ENCODE peak calls at places on chromosomes 16 and 17, in ten cellular contexts. One of them, this sample, is unnamed.

GRCh38 chr17:80198144-80198661 is 21.9 kb downstream of the SGSH start:
- DNase-seq in fibroblast of lung: peak
- DNase-seq in ascending aorta: no peak
- DNase-seq in psoas muscle: no peak
- DNase-seq in neural progenitor cell: no peak
- DNase-seq in ovary: no peak
- DNase-seq in K562: no peak
- DNase-seq in mucosa of descending colon: no peak
- DNase-seq in testis: no peak
- DNase-seq in A549: no peak
- DNase-seq in this sample: no peak

GRCh38 chr16:85366031-85366763 is 246.9 kb upstream of the GSE1 start:
- DNase-seq in fibroblast of lung: peak
- DNase-seq in ascending aorta: no peak
- DNase-seq in psoas muscle: no peak
- DNase-seq in neural progenitor cell: peak
- DNase-seq in ovary: no peak
- DNase-seq in K562: no peak
- DNase-seq in mucosa of descending colon: no peak
- DNase-seq in testis: no peak
- DNase-seq in A549: no peak
- DNase-seq in this sample: no peak

GRCh38 chr16:57837305-57838125 is 35.2 kb upstream of the KIFC3 start:
- DNase-seq in fibroblast of lung: no peak
- DNase-seq in ascending aorta: no peak
- DNase-seq in psoas muscle: no peak
- DNase-seq in neural progenitor cell: no peak
- DNase-seq in ovary: no peak
- DNase-seq in K562: no peak
- DNase-seq in mucosa of descending colon: no peak
- DNase-seq in testis: no peak
- DNase-seq in A549: no peak
- DNase-seq in this sample: no peak

GRCh38 chr17:81720267-81721071 is 8.4 kb downstream of the SLC25A10 start:
- DNase-seq in fibroblast of lung: no peak
- DNase-seq in ascending aorta: no peak
- DNase-seq in psoas muscle: no peak
- DNase-seq in neural progenitor cell: no peak
- DNase-seq in ovary: peak
- DNase-seq in K562: no peak
- DNase-seq in mucosa of descending colon: peak
- DNase-seq in testis: no peak
- DNase-seq in A549: no peak
- DNase-seq in this sample: no peak

GRCh38 chr16:19114359-19115147 is 789 bp downstream of the ITPRIPL2 start:
- DNase-seq in fibroblast of lung: peak
- DNase-seq in ascending aorta: peak
- DNase-seq in psoas muscle: peak
- DNase-seq in neural progenitor cell: peak
- DNase-seq in ovary: peak
- DNase-seq in K562: peak
- DNase-seq in mucosa of descending colon: peak
- DNase-seq in testis: peak
- DNase-seq in A549: peak
- DNase-seq in this sample: peak

GRCh38 chr17:73856585-73856984 is 212.3 kb upstream of the SDK2 start:
- DNase-seq in fibroblast of lung: no peak
- DNase-seq in ascending aorta: no peak
- DNase-seq in psoas muscle: no peak
- DNase-seq in neural progenitor cell: no peak
- DNase-seq in ovary: no peak
- DNase-seq in K562: no peak
- DNase-seq in mucosa of descending colon: no peak
- DNase-seq in testis: no peak
- DNase-seq in A549: no peak
- DNase-seq in this sample: no peak

GRCh38 chr16:28572659-28573510 is 19.2 kb downstream of the SGF29 start:
- DNase-seq in fibroblast of lung: peak
- DNase-seq in ascending aorta: no peak
- DNase-seq in psoas muscle: no peak
- DNase-seq in neural progenitor cell: peak
- DNase-seq in ovary: peak
- DNase-seq in K562: no peak
- DNase-seq in mucosa of descending colon: no peak
- DNase-seq in testis: peak
- DNase-seq in A549: no peak
- DNase-seq in this sample: no peak

GRCh38 chr16:68084504-68085258 is 489 bp upstream of the NFATC3 start:
- DNase-seq in fibroblast of lung: peak
- DNase-seq in ascending aorta: peak
- DNase-seq in psoas muscle: peak
- DNase-seq in neural progenitor cell: peak
- DNase-seq in ovary: peak
- DNase-seq in K562: peak
- DNase-seq in mucosa of descending colon: peak
- DNase-seq in testis: peak
- DNase-seq in A549: peak
- DNase-seq in this sample: peak

GRCh38 chr17:40443988-40444899 is 994 bp downstream of the IGFBP4 start:
- DNase-seq in fibroblast of lung: peak
- DNase-seq in ascending aorta: no peak
- DNase-seq in psoas muscle: no peak
- DNase-seq in neural progenitor cell: no peak
- DNase-seq in ovary: peak
- DNase-seq in K562: no peak
- DNase-seq in mucosa of descending colon: no peak
- DNase-seq in testis: no peak
- DNase-seq in A549: no peak
- DNase-seq in this sample: no peak

GRCh38 chr16:8720080-8720966 is 45.9 kb downstream of the ABAT start:
- DNase-seq in fibroblast of lung: no peak
- DNase-seq in ascending aorta: no peak
- DNase-seq in psoas muscle: no peak
- DNase-seq in neural progenitor cell: peak
- DNase-seq in ovary: no peak
- DNase-seq in K562: no peak
- DNase-seq in mucosa of descending colon: no peak
- DNase-seq in testis: peak
- DNase-seq in A549: no peak
- DNase-seq in this sample: no peak

GRCh38 chr16:50309527-50310307 is 43.4 kb downstream of the ADCY7 start:
- DNase-seq in fibroblast of lung: no peak
- DNase-seq in ascending aorta: no peak
- DNase-seq in psoas muscle: peak
- DNase-seq in neural progenitor cell: no peak
- DNase-seq in ovary: peak
- DNase-seq in K562: no peak
- DNase-seq in mucosa of descending colon: no peak
- DNase-seq in testis: peak
- DNase-seq in A549: no peak
- DNase-seq in this sample: peak

GRCh38 chr16:48963306-48963705 is 318.3 kb downstream of the CBLN1 start:
- DNase-seq in fibroblast of lung: peak
- DNase-seq in ascending aorta: no peak
- DNase-seq in psoas muscle: no peak
- DNase-seq in neural progenitor cell: no peak
- DNase-seq in ovary: no peak
- DNase-seq in K562: no peak
- DNase-seq in mucosa of descending colon: no peak
- DNase-seq in testis: no peak
- DNase-seq in A549: no peak
- DNase-seq in this sample: no peak

GRCh38 chr17:79005063-79005861 is 4.3 kb downstream of the CANT1 start:
- DNase-seq in fibroblast of lung: no peak
- DNase-seq in ascending aorta: no peak
- DNase-seq in psoas muscle: no peak
- DNase-seq in neural progenitor cell: no peak
- DNase-seq in ovary: peak
- DNase-seq in K562: no peak
- DNase-seq in mucosa of descending colon: peak
- DNase-seq in testis: peak
- DNase-seq in A549: no peak
- DNase-seq in this sample: no peak

GRCh38 chr16:66926171-66926570 is 836 bp upstream of the RRAD start:
- DNase-seq in fibroblast of lung: no peak
- DNase-seq in ascending aorta: peak
- DNase-seq in psoas muscle: peak
- DNase-seq in neural progenitor cell: no peak
- DNase-seq in ovary: no peak
- DNase-seq in K562: no peak
- DNase-seq in mucosa of descending colon: no peak
- DNase-seq in testis: peak
- DNase-seq in A549: no peak
- DNase-seq in this sample: peak

GRCh38 chr16:66925322-66925840 is at the start of gene RRAD:
- DNase-seq in fibroblast of lung: peak
- DNase-seq in ascending aorta: peak
- DNase-seq in psoas muscle: peak
- DNase-seq in neural progenitor cell: peak
- DNase-seq in ovary: peak
- DNase-seq in K562: peak
- DNase-seq in mucosa of descending colon: no peak
- DNase-seq in testis: peak
- DNase-seq in A549: no peak
- DNase-seq in this sample: peak

GRCh38 chr16:66923247-66923851 is 2.0 kb downstream of the RRAD start:
- DNase-seq in fibroblast of lung: no peak
- DNase-seq in ascending aorta: peak
- DNase-seq in psoas muscle: peak
- DNase-seq in neural progenitor cell: no peak
- DNase-seq in ovary: peak
- DNase-seq in K562: no peak
- DNase-seq in mucosa of descending colon: no peak
- DNase-seq in testis: peak
- DNase-seq in A549: no peak
- DNase-seq in this sample: peak

GRCh38 chr16:66923866-66924265 is 1.5 kb downstream of the RRAD start:
- DNase-seq in fibroblast of lung: no peak
- DNase-seq in ascending aorta: no peak
- DNase-seq in psoas muscle: no peak
- DNase-seq in neural progenitor cell: no peak
- DNase-seq in ovary: no peak
- DNase-seq in K562: no peak
- DNase-seq in mucosa of descending colon: no peak
- DNase-seq in testis: no peak
- DNase-seq in A549: no peak
- DNase-seq in this sample: no peak

GRCh38 chr16:66924527-66925321 is 611 bp downstream of the RRAD start:
- DNase-seq in fibroblast of lung: no peak
- DNase-seq in ascending aorta: no peak
- DNase-seq in psoas muscle: peak
- DNase-seq in neural progenitor cell: peak
- DNase-seq in ovary: peak
- DNase-seq in K562: peak
- DNase-seq in mucosa of descending colon: peak
- DNase-seq in testis: peak
- DNase-seq in A549: peak
- DNase-seq in this sample: no peak
- TF ChIP-seq CTCF in fibroblast of lung: no peak
- TF ChIP-seq CTCF in ascending aorta: peak
- TF ChIP-seq CTCF in psoas muscle: peak
- TF ChIP-seq CTCF in neural progenitor cell: peak
- TF ChIP-seq CTCF in ovary: peak
- TF ChIP-seq CTCF in K562: peak
- TF ChIP-seq CTCF in mucosa of descending colon: peak
- TF ChIP-seq CTCF in testis: peak
- TF ChIP-seq CTCF in A549: peak
- TF ChIP-seq CTCF in this sample: peak

GRCh38 chr16:66115373-66115772 is 251.1 kb upstream of the CDH5 start:
- DNase-seq in fibroblast of lung: no peak
- DNase-seq in ascending aorta: no peak
- DNase-seq in psoas muscle: no peak
- DNase-seq in neural progenitor cell: no peak
- DNase-seq in ovary: no peak
- DNase-seq in K562: peak
- DNase-seq in mucosa of descending colon: no peak
- DNase-seq in testis: no peak
- DNase-seq in A549: no peak
- DNase-seq in this sample: no peak
- TF ChIP-seq CTCF in fibroblast of lung: no peak
- TF ChIP-seq CTCF in ascending aorta: no peak
- TF ChIP-seq CTCF in psoas muscle: no peak
- TF ChIP-seq CTCF in neural progenitor cell: peak
- TF ChIP-seq CTCF in ovary: no peak
- TF ChIP-seq CTCF in K562: peak
- TF ChIP-seq CTCF in mucosa of descending colon: no peak
- TF ChIP-seq CTCF in testis: no peak
- TF ChIP-seq CTCF in A549: no peak
- TF ChIP-seq CTCF in this sample: no peak

DNA sequence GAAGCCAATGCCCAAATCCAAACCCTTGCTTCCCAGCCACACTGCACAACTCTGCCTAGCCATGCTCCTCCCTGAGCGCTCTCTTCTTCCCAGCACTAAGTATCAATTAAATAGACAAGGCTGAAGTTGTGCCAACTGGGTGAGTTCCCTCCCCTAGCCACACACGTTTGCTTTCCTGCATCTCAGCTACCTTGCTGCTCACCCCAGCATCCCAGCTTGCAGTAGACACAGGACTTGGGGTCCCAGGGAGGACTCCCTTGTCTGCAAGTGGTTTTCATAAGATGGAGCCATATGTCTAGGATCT is 4.9 kb downstream of the CCDC182 start:
- DNase-seq in fibroblast of lung: no peak
- DNase-seq in ascending aorta: no peak
- DNase-seq in psoas muscle: no peak
- DNase-seq in neural progenitor cell: no peak
- DNase-seq in ovary: no peak
- DNase-seq in K562: no peak
- DNase-seq in mucosa of descending colon: no peak
- DNase-seq in testis: no peak
- DNase-seq in A549: no peak
- DNase-seq in this sample: no peak
- TF ChIP-seq CTCF in fibroblast of lung: no peak
- TF ChIP-seq CTCF in ascending aorta: no peak
- TF ChIP-seq CTCF in psoas muscle: no peak
- TF ChIP-seq CTCF in neural progenitor cell: no peak
- TF ChIP-seq CTCF in ovary: no peak
- TF ChIP-seq CTCF in K562: no peak
- TF ChIP-seq CTCF in mucosa of descending colon: no peak
- TF ChIP-seq CTCF in testis: no peak
- TF ChIP-seq CTCF in A549: peak
- TF ChIP-seq CTCF in this sample: no peak

DNA sequence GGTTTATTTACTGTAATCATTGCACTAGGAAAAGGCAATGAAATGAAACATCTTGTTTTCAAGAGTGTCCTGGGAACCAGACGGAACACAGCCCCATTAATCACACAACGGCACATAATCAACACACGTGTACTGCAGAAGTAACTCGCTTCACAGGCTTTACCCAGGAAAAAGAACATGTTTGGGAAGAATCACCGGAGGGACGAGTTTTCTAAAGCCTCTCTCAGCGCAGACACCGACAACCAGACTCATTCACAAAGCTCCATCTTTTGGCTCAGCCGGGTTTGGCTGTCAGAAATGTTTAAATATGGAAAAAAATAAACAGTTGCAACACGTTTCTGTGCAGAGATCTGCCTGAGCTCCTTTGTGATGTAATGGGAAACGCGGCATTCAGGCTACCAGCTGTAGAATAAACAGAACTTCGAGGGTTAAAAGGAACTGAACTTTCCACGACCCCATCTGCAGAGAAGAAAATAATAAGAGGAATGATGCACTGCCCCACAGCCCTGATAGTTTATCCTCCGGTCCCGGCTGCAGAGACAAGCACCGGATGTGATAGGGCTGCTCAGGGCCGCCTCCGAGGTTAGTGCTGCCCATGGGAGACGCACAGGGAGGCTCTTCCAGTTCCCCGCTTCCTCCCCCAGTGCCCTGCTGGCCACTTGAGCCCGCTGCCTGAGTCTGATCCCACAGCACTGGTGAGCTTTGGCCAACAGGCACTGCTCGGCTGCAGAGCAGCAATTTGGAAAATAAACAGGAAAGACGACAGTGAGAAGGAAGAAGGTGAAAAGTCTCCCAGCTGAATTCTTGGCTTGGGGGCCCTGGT is 119.8 kb downstream of the HIC1 start:
- DNase-seq in fibroblast of lung: peak
- DNase-seq in ascending aorta: no peak
- DNase-seq in psoas muscle: peak
- DNase-seq in neural progenitor cell: no peak
- DNase-seq in ovary: peak
- DNase-seq in K562: no peak
- DNase-seq in mucosa of descending colon: peak
- DNase-seq in testis: peak
- DNase-seq in A549: no peak
- DNase-seq in this sample: no peak
- TF ChIP-seq CTCF in fibroblast of lung: peak
- TF ChIP-seq CTCF in ascending aorta: no peak
- TF ChIP-seq CTCF in psoas muscle: no peak
- TF ChIP-seq CTCF in neural progenitor cell: no peak
- TF ChIP-seq CTCF in ovary: no peak
- TF ChIP-seq CTCF in K562: no peak
- TF ChIP-seq CTCF in mucosa of descending colon: no peak
- TF ChIP-seq CTCF in testis: no peak
- TF ChIP-seq CTCF in A549: no peak
- TF ChIP-seq CTCF in this sample: no peak

This sample was measured in coronary artery.